ENCODE peak calls at places on chromosomes 5 and 9, in four cellular contexts. F is heart left ventricle, E is cardiac muscle cell, J is tibial artery. V is an unnamed sample.

GRCh38 chr9:108035485-108035884 is 545.9 kb upstream of the KLF4 start:
- DNase-seq in F (no peak), E (no peak), J (no peak), V (no peak)

GRCh38 chr9:114276908-114277821 is 45.7 kb upstream of the ORM1 start:
- DNase-seq in F (peak; percentile 6), E (no peak), J (peak; percentile 54), V (peak; percentile 64)

GRCh38 chr9:79325501-79325900 is 246.3 kb upstream of the TLE4 start:
- DNase-seq in F (no peak), E (no peak), J (no peak), V (no peak)

GRCh38 chr9:104808030-104808614 is 44.2 kb downstream of the NIPSNAP3B start:
- DNase-seq in F (peak; percentile 27), E (no peak), J (no peak), V (peak; percentile 28)

GRCh38 chr9:130183133-130183762 is 11.0 kb downstream of the NCS1 start:
- DNase-seq in F (no peak), E (peak; percentile 76), J (peak; percentile 93), V (peak; percentile 53)

GRCh38 chr9:33686942-33687341 is 108.4 kb upstream of the PRSS3 start:
- DNase-seq in F (no peak), E (no peak), J (no peak), V (no peak)

GRCh38 chr9:128372188-128372641 is 1.0 kb downstream of the URM1 start:
- DNase-seq in F (no peak), E (no peak), J (no peak), V (peak; percentile 80)

GRCh38 chr9:116712781-116713180 is 25.7 kb downstream of the TRIM32 start:
- DNase-seq in F (no peak), E (no peak), J (no peak), V (no peak)

GRCh38 chr5:120609570-120609969 is 145.5 kb downstream of the PRR16 start:
- DNase-seq in F (no peak), E (no peak), J (no peak), V (no peak)

GRCh38 chr5:149381986-149382338 is 2.9 kb upstream of the IL17B start:
- DNase-seq in F (peak; percentile 86), E (peak; percentile 90), J (peak; percentile 92), V (peak; percentile 66)

GRCh38 chr9:127397722-127398647 is 1.0 kb downstream of the SLC2A8 start:
- DNase-seq in F (peak; percentile 60), E (peak; percentile 57), J (peak; percentile 77), V (no peak)

GRCh38 chr9:113707953-113708695 is 168.0 kb upstream of the ZNF618 start:
- DNase-seq in F (no peak), E (no peak), J (no peak), V (no peak)

GRCh38 chr5:1374680-1375055 is 29.8 kb upstream of the CLPTM1L start:
- DNase-seq in F (no peak), E (no peak), J (no peak), V (no peak)

GRCh38 chr9:10265102-10265708 is 347.6 kb downstream of the PTPRD start:
- DNase-seq in F (no peak), E (no peak), J (no peak), V (no peak)

GRCh38 chr9:85942913-85943729 is 2.2 kb downstream of the NAA35 start:
- DNase-seq in F (no peak), E (no peak), J (no peak), V (no peak)

GRCh38 chr5:168865973-168866372 is 286.8 kb upstream of the PANK3 start:
- DNase-seq in F (no peak), E (peak; percentile 61), J (no peak), V (no peak)

GRCh38 chr9:98642661-98643312 is 65.9 kb downstream of the GABBR2 start:
- DNase-seq in F (no peak), E (no peak), J (no peak), V (no peak)

GRCh38 chr9:74573792-74574191 is 76.7 kb downstream of the RORB start:
- DNase-seq in F (no peak), E (no peak), J (no peak), V (no peak)

GRCh38 chr5:157115502-157115901 is 6.7 kb upstream of the HAVCR2 start:
- DNase-seq in F (no peak), E (no peak), J (no peak), V (no peak)

GRCh38 chr5:43073597-43074546 is 33.8 kb upstream of the ANXA2R start:
- DNase-seq in F (no peak), E (peak; percentile 52), J (no peak), V (no peak)

GRCh38 chr5:40410939-40411635 is 268.6 kb upstream of the PTGER4 start:
- DNase-seq in F (no peak), E (no peak), J (no peak), V (no peak)

GRCh38 chr9:109843651-109844050 is 63.7 kb downstream of the PALM2AKAP2 start:
- DNase-seq in F (peak; percentile 73), E (peak; percentile 41), J (no peak), V (peak; percentile 26)

GRCh38 chr5:162107591-162107990 is 40.0 kb downstream of the GABRG2 start:
- DNase-seq in F (no peak), E (no peak), J (no peak), V (peak; percentile 54)

GRCh38 chr5:53603009-53603687 is 42.7 kb downstream of the NDUFS4 start:
- DNase-seq in F (no peak), E (peak; percentile 25), J (no peak), V (no peak)

GRCh38 chr9:131304676-131305366 is 15.3 kb downstream of the PLPP7 start:
- DNase-seq in F (no peak), E (no peak), J (no peak), V (no peak)

GRCh38 chr5:165185726-165186125 is 1680.3 kb downstream of the MAT2B start:
- DNase-seq in F (no peak), E (no peak), J (no peak), V (no peak)

GRCh38 chr9:108363321-108363720 is 492.5 kb downstream of the ACTL7B start:
- DNase-seq in F (no peak), E (no peak), J (no peak), V (no peak)

GRCh38 chr5:163569284-163569683 is 63.9 kb downstream of the MAT2B start:
- DNase-seq in F (no peak), E (no peak), J (no peak), V (no peak)

GRCh38 chr9:88593537-88594185 is 58.7 kb downstream of the NXNL2 start:
- DNase-seq in F (peak; percentile 62), E (peak; percentile 61), J (no peak), V (no peak)

GRCh38 chr5:91101777-91102379 is 281.2 kb downstream of the ARRDC3 start:
- DNase-seq in F (peak; percentile 83), E (peak; percentile 82), J (peak; percentile 84), V (peak; percentile 64)

GRCh38 chr5:128965638-128966302 is 482 bp downstream of the SLC27A6 start:
- DNase-seq in F (no peak), E (no peak), J (no peak), V (no peak)

GRCh38 chr5:106894964-106895363 is 775.8 kb downstream of the EFNA5 start:
- DNase-seq in F (no peak), E (no peak), J (no peak), V (no peak)

GRCh38 chr5:103178167-103178566 is 58.1 kb downstream of the PPIP5K2 start:
- DNase-seq in F (no peak), E (no peak), J (no peak), V (no peak)

GRCh38 chr5:10023494-10023893 is 226.2 kb downstream of the ATPSCKMT start:
- DNase-seq in F (no peak), E (no peak), J (no peak), V (no peak)

GRCh38 chr5:10018211-10018610 is 231.5 kb downstream of the ATPSCKMT start:
- DNase-seq in F (no peak), E (no peak), J (no peak), V (no peak)

GRCh38 chr5:10019236-10019635 is 230.5 kb downstream of the ATPSCKMT start:
- DNase-seq in F (no peak), E (no peak), J (no peak), V (no peak)

GRCh38 chr5:10021248-10021647 is 228.4 kb downstream of the ATPSCKMT start:
- DNase-seq in F (no peak), E (no peak), J (no peak), V (no peak)

GRCh38 chr5:10018670-10019069 is 231.0 kb downstream of the ATPSCKMT start:
- DNase-seq in F (no peak), E (no peak), J (no peak), V (no peak)
- H3K27ac ChIP-seq in F (no peak overlapping the region), E (no peak overlapping the region), J (no peak overlapping the region), V (no peak overlapping the region)

DNA sequence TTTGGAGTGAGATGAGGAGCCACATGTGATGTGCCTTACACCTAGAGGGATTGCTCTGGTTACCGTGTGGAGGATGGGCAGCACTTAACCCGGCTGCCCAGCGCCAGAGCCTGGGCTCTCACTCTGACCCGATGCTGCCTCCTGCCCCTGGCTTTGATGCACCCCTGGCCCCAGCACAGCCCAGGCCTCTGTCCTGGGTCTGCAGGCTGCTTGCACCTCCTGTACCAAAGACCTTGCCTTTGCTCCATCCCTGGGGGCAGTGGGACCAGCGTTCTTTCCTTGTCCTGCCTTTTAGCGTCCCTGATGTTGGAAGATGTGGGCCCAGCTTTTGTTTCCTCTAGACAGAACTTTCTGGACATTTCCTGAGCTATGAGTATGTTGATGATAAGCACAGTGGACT is 40.4 kb downstream of the FGF18 start:
- DNase-seq in F (no peak), E (no peak), J (no peak), V (no peak)
- TF ChIP-seq CTCF in F (no peak), E (no peak), J (no peak), V (no peak)

GRCh38 chr9:112031400-112031799 is 134.8 kb downstream of the UGCG start:
- DNase-seq in F (no peak), E (no peak), J (no peak), V (no peak)
- H3K27me3 ChIP-seq in F (no peaks in the 10 kb centered on the region), E (no peaks in the 10 kb centered on the region), J (no peaks in the 10 kb centered on the region), V (no peaks in the 10 kb centered on the region)

GRCh38 chr9:132945186-132946130 is 1.0 kb upstream of the TSC1 start:
- DNase-seq in F (no peak), E (no peak), J (no peak), V (no peak)
- H3K27ac ChIP-seq in F (peak overlapping the region; percentile 99), E (peak overlapping the region; percentile 99), J (peak overlapping the region; percentile 95), V (peak overlapping the region; percentile 91)

GRCh38 chr5:177490992-177491391 is 6.4 kb downstream of the PDLIM7 start:
- DNase-seq in F (no peak), E (no peak), J (no peak), V (no peak)

GRCh38 chr5:177487975-177488374 is 9.4 kb downstream of the PDLIM7 start:
- DNase-seq in F (no peak), E (no peak), J (no peak), V (no peak)

GRCh38 chr5:177487144-177487543 is 10.3 kb downstream of the PDLIM7 start:
- DNase-seq in F (no peak), E (no peak), J (no peak), V (no peak)

GRCh38 chr5:177490311-177490991 is 7.0 kb downstream of the PDLIM7 start:
- DNase-seq in F (no peak), E (no peak), J (no peak), V (no peak)

GRCh38 chr5:177489119-177489716 is 8.2 kb downstream of the PDLIM7 start:
- DNase-seq in F (no peak), E (no peak), J (no peak), V (no peak)
- TF ChIP-seq CTCF in F (no peak), E (no peak), J (no peak), V (no peak)